ENCODE peak calls at places on chromosome 9, in eight cellular contexts. O is iPS DF 6.9; I is adipocyte; G is ovary; H is neuronal stem cell; X is uterus; N is NT2/D1; B is CD4-positive, alpha-beta T cell. R is an unnamed sample.
A peak's percentile ranks its signal among the peaks of the same experiment; 100 is the strongest.

GRCh38 chr9:37026936-37027581 is 7.0 kb downstream of the PAX5 start:
- DNase-seq in O (no peak), B (no peak), G (no peak), H (no peak), I (no peak), N (no peak), X (no peak), R (no peak)

GRCh38 chr9:131179561-131180219 is 54.3 kb downstream of the NUP214 start:
- DNase-seq in N (peak; percentile 36), B (no peak), I (peak; percentile 84), O (no peak), H (no peak), X (no peak), G (no peak), R (no peak)

GRCh38 chr9:2169035-2169434 is 153.9 kb downstream of the SMARCA2 start:
- DNase-seq in I (no peak), X (no peak), N (no peak), G (no peak), H (no peak), O (no peak), B (no peak), R (no peak)

GRCh38 chr9:108933231-108933630 is 693 bp downstream of the ELP1 start:
- DNase-seq in G (no peak), N (no peak), O (no peak), H (no peak), I (peak; percentile 47), X (peak; percentile 13), B (no peak), R (no peak)

GRCh38 chr9:78692871-78693270 is 395.9 kb downstream of the PSAT1 start:
- DNase-seq in O (no peak), G (no peak), H (no peak), X (no peak), N (no peak), B (no peak), I (no peak), R (no peak)

GRCh38 chr9:73154760-73155159 is 3.1 kb downstream of the ANXA1 start:
- DNase-seq in X (no peak), I (no peak), O (no peak), H (no peak), B (no peak), N (no peak), G (no peak), R (no peak)

GRCh38 chr9:134210908-134211810 is 46.8 kb upstream of the RNU6ATAC start:
- DNase-seq in O (no peak), N (no peak), B (no peak), G (peak; percentile 78), X (no peak), I (no peak), H (no peak), R (peak; percentile 81)

GRCh38 chr9:73806876-73807275 is 655.2 kb downstream of the ANXA1 start:
- DNase-seq in O (no peak), N (no peak), H (no peak), B (no peak), X (no peak), G (no peak), I (no peak), R (no peak)

GRCh38 chr9:70466976-70467551 is 52.6 kb upstream of the KLF9 start:
- DNase-seq in H (no peak), N (no peak), I (no peak), X (no peak), G (no peak), O (no peak), B (no peak), R (no peak)

GRCh38 chr9:2018162-2018643 is 3.1 kb downstream of the SMARCA2 start:
- DNase-seq in N (no peak), O (no peak), B (no peak), X (no peak), G (no peak), I (no peak), H (no peak), R (no peak)

GRCh38 chr9:7293091-7293490 is 506.5 kb downstream of the DMAC1 start:
- DNase-seq in I (no peak), B (no peak), O (no peak), N (no peak), H (no peak), X (no peak), G (no peak), R (no peak)

GRCh38 chr9:15104826-15105420 is 194.7 kb upstream of the FREM1 start:
- DNase-seq in B (peak; percentile 3), G (no peak), X (no peak), I (peak; percentile 69), O (no peak), N (peak; percentile 46), H (peak; percentile 9), R (peak; percentile 5)

GRCh38 chr9:130912932-130913598 is 16.5 kb upstream of the QRFP start:
- DNase-seq in H (no peak), N (no peak), O (no peak), B (no peak), I (peak; percentile 82), G (no peak), X (no peak), R (no peak)

GRCh38 chr9:70987986-70988385 is 133.4 kb downstream of the TRPM3 start:
- DNase-seq in X (no peak), I (peak; percentile 91), N (no peak), O (no peak), B (no peak), G (no peak), H (no peak), R (no peak)

GRCh38 chr9:133955821-133956411 is 36.2 kb downstream of the VAV2 start:
- DNase-seq in B (peak; percentile 17), O (peak; percentile 27), X (no peak), H (peak; percentile 47), G (peak; percentile 60), I (peak; percentile 75), N (peak; percentile 25), R (no peak)

GRCh38 chr9:126822278-126822677 is 17.4 kb downstream of the ZBTB43 start:
- DNase-seq in H (no peak), O (no peak), G (no peak), N (no peak), B (no peak), I (no peak), X (no peak), R (no peak)

GRCh38 chr9:126822873-126823272 is 18.0 kb downstream of the ZBTB43 start:
- DNase-seq in N (no peak), X (no peak), G (no peak), I (no peak), B (no peak), O (no peak), H (no peak), R (no peak)

GRCh38 chr9:126813072-126813471 is 8.2 kb downstream of the ZBTB43 start:
- DNase-seq in O (no peak), H (no peak), I (no peak), G (no peak), X (no peak), N (no peak), B (no peak), R (no peak)

GRCh38 chr9:126819482-126819881 is 14.6 kb downstream of the ZBTB43 start:
- DNase-seq in O (no peak), G (no peak), B (no peak), I (no peak), X (no peak), N (no peak), H (no peak), R (no peak)

DNA sequence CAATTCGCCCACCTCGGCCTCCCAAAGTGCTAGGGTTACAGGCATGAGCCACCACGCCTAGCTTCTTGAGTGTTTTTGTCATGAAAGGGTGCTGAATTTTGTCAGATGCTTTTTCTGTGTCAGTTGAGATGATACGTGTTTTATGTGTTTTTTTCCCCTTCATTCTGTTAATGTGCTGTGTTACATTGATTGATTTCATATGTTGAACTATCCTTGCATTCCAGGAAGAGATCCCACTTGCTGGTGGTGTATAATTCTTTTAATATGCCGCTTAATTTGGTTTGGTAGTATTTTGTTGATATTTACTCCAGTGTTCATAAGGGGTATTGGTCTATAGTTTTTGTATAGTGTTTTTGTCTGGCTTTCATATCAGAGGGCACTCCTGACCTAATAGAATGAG is 13.6 kb downstream of the ZBTB43 start:
- DNase-seq in G (no peak), N (no peak), I (no peak), H (no peak), O (no peak), X (no peak), B (no peak), R (no peak)
- H3K9me3 ChIP-seq in G (peaks cover 4% of the 10 kb centered on the region), N (peaks cover 54% of the 10 kb centered on the region), I (peaks cover 16% of the 10 kb centered on the region), H (peaks cover 11% of the 10 kb centered on the region), O (no peaks in the 10 kb centered on the region), X (peaks cover 12% of the 10 kb centered on the region), B (peaks cover 29% of the 10 kb centered on the region), R (no peaks in the 10 kb centered on the region)

GRCh38 chr9:135648494-135649410 is 9.4 kb upstream of the GLT6D1 start:
- DNase-seq in B (no peak), O (no peak), H (no peak), I (no peak), N (no peak), X (no peak), G (no peak), R (no peak)
- H3K9me3 ChIP-seq in B (peaks cover 38% of the 10 kb centered on the region), O (peaks cover 9% of the 10 kb centered on the region), H (peaks cover 28% of the 10 kb centered on the region), I (peaks cover 62% of the 10 kb centered on the region), N (peaks cover 97% of the 10 kb centered on the region), X (peaks cover 7% of the 10 kb centered on the region), G (peaks cover 2% of the 10 kb centered on the region), R (no peaks in the 10 kb centered on the region)

GRCh38 chr9:77016526-77017504 is 2.6 kb upstream of the FOXB2 start:
- DNase-seq in I (no peak), N (no peak), H (peak; percentile 50), B (no peak), G (no peak), X (no peak), O (no peak), R (no peak)

GRCh38 chr9:77016111-77016525 is 3.3 kb upstream of the FOXB2 start:
- DNase-seq in G (no peak), I (no peak), B (no peak), O (no peak), H (peak; percentile 41), N (no peak), X (no peak), R (no peak)

GRCh38 chr9:77019010-77019809 is at the start of gene FOXB2:
- DNase-seq in I (no peak), O (no peak), G (no peak), X (no peak), H (peak; percentile 24), B (no peak), N (no peak), R (no peak)

GRCh38 chr9:77018058-77019009 is 1.1 kb upstream of the FOXB2 start:
- DNase-seq in H (peak; percentile 54), O (no peak), N (no peak), G (no peak), X (no peak), I (peak; percentile 41), B (no peak), R (no peak)

DNA sequence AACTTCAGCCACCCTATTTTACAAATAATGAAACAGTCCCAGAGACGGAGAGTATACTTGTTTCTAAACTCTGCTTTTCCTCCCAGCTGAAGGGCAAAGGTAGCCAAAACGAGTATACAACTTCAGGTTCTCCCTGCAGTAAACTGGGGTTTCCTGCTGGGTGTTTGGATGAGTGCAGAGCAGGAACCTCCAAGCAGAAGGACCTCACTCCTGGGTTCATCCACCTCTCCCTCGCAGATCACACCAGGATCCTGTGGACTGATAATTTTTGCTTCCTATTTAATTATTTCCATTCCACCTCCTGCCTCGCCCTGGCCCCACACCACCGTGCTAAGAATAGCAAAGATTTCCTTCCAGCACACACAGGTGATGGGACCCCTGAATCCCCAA is 2.0 kb upstream of the FOXB2 start:
- DNase-seq in X (no peak), H (no peak), O (no peak), I (no peak), B (no peak), G (no peak), N (no peak), R (no peak)
- H3K9me3 ChIP-seq in X (no peaks in the 10 kb centered on the region), H (no peaks in the 10 kb centered on the region), O (no peaks in the 10 kb centered on the region), I (peaks cover 19% of the 10 kb centered on the region), B (no peaks in the 10 kb centered on the region), G (no peaks in the 10 kb centered on the region), N (no peaks in the 10 kb centered on the region), R (no peaks in the 10 kb centered on the region)

GRCh38 chr9:12141422-12141821 is 551.8 kb upstream of the TYRP1 start:
- DNase-seq in X (no peak), H (no peak), N (peak; percentile 9), G (no peak), O (no peak), B (no peak), I (no peak), R (no peak)
- H3K9me3 ChIP-seq in X (no peaks in the 10 kb centered on the region), H (peaks cover 1% of the 10 kb centered on the region), N (peaks cover 37% of the 10 kb centered on the region), G (no peaks in the 10 kb centered on the region), O (no peaks in the 10 kb centered on the region), B (peaks cover 6% of the 10 kb centered on the region), I (peaks cover 26% of the 10 kb centered on the region), R (no peaks in the 10 kb centered on the region)